ENCODE peak calls at places on chromosomes 4 and X, in ten cellular contexts. Q is pancreas, U is PC-3, R is AG09309, M is left lung, E is GM12878, D is choroid plexus epithelial cell, J is MM.1S, L is tibial nerve, N is psoas muscle. P is an unnamed sample.

GRCh38 chrX:111200327-111200726 is 70.0 kb downstream of the CAPN6 start:
- DNase-seq in J (no peak), L (no peak), R (no peak), M (no peak), E (no peak), N (no peak), U (no peak), D (no peak), Q (no peak), P (no peak)

GRCh38 chrX:102712216-102712966 is at the start of gene GPRASP2:
- DNase-seq in U (peak), J (no peak), E (no peak), M (peak), L (no peak), N (peak), Q (peak), D (no peak), R (no peak), P (peak)

GRCh38 chr4:8726344-8726851 is 133.8 kb downstream of the CPZ start:
- DNase-seq in L (no peak), Q (peak), E (no peak), J (no peak), R (no peak), N (peak), U (no peak), M (no peak), D (no peak), P (no peak)

GRCh38 chrX:116241001-116241400 is 70.5 kb downstream of the AGTR2 start:
- DNase-seq in D (no peak), M (no peak), R (no peak), N (no peak), E (no peak), Q (no peak), U (peak), J (no peak), L (no peak), P (no peak)

GRCh38 chr4:123481034-123481433 is 84.4 kb downstream of the SPRY1 start:
- DNase-seq in D (peak), R (peak), L (no peak), E (no peak), J (no peak), N (no peak), M (no peak), Q (no peak), U (peak), P (peak)

GRCh38 chrX:119004920-119005524 is 30.6 kb downstream of the LONRF3 start:
- DNase-seq in Q (no peak), M (peak), R (no peak), U (peak), N (peak), J (peak), E (no peak), D (peak), L (peak), P (peak)

GRCh38 chr4:1204828-1205591 is 32.6 kb upstream of the SPON2 start:
- DNase-seq in L (no peak), D (no peak), E (no peak), N (peak), U (no peak), J (no peak), M (peak), R (no peak), Q (peak), P (no peak)

GRCh38 chr4:152618971-152619370 is 60.8 kb downstream of the TMEM154 start:
- DNase-seq in M (no peak), N (no peak), R (no peak), Q (no peak), D (no peak), E (no peak), U (peak), L (no peak), J (no peak), P (no peak)

GRCh38 chr4:179867300-179867878 is 2375.8 kb upstream of the TENM3 start:
- DNase-seq in J (peak), R (no peak), N (no peak), D (peak), L (peak), Q (peak), U (peak), E (peak), M (no peak), P (no peak)

GRCh38 chr4:107210450-107211239 is 174.5 kb upstream of the DKK2 start:
- DNase-seq in N (no peak), D (peak), L (no peak), R (no peak), Q (no peak), U (no peak), J (peak), M (peak), E (no peak), P (peak)

GRCh38 chr4:107050525-107051135 is 14.5 kb upstream of the DKK2 start:
- DNase-seq in J (peak), M (no peak), E (no peak), D (peak), U (peak), L (no peak), Q (no peak), R (no peak), N (no peak), P (peak)

GRCh38 chr4:83910693-83911092 is 374.8 kb downstream of the GPAT3 start:
- DNase-seq in R (no peak), D (no peak), M (no peak), L (no peak), U (no peak), Q (no peak), J (no peak), E (no peak), N (no peak), P (no peak)

GRCh38 chrX:11446951-11447350 is 153.7 kb downstream of the AMELX start:
- DNase-seq in J (no peak), L (no peak), D (no peak), E (no peak), Q (no peak), N (no peak), U (no peak), R (no peak), M (no peak), P (peak)

GRCh38 chr4:2755821-2756690 is at the start of gene TNIP2:
- DNase-seq in L (peak), U (peak), E (no peak), D (peak), M (peak), Q (peak), N (peak), R (no peak), J (peak), P (peak)

GRCh38 chr4:121773873-121774272 is 8.9 kb upstream of the SMIM43 start:
- DNase-seq in M (no peak), L (no peak), D (no peak), N (no peak), J (no peak), Q (no peak), R (no peak), E (no peak), U (no peak), P (no peak)

GRCh38 chr4:107643021-107643420 is 77.0 kb downstream of the PAPSS1 start:
- DNase-seq in M (no peak), N (no peak), U (no peak), L (no peak), E (no peak), J (no peak), Q (no peak), R (no peak), D (no peak), P (no peak)

GRCh38 chr4:24689212-24689611 is 104.9 kb upstream of the DHX15 start:
- DNase-seq in Q (no peak), N (no peak), L (no peak), E (no peak), R (no peak), J (no peak), M (no peak), D (no peak), U (no peak), P (no peak)

GRCh38 chrX:109848451-109849050 is 115.5 kb upstream of the ACSL4 start:
- DNase-seq in M (no peak), E (no peak), L (no peak), Q (no peak), J (no peak), D (no peak), N (no peak), U (no peak), R (no peak), P (no peak)

GRCh38 chrX:118751950-118752783 is 24.8 kb downstream of the IL13RA1 start:
- DNase-seq in R (no peak), N (no peak), J (peak), M (no peak), L (no peak), U (no peak), Q (no peak), D (no peak), E (peak), P (no peak)

GRCh38 chrX:130028196-130028595 is 45.8 kb downstream of the BCORL1 start:
- DNase-seq in J (peak), M (peak), E (no peak), D (peak), R (peak), N (peak), U (peak), L (peak), Q (peak), P (peak)

GRCh38 chr4:48752256-48752655 is 27.8 kb downstream of the FRYL start:
- DNase-seq in Q (no peak), U (no peak), N (no peak), D (no peak), L (no peak), E (no peak), M (no peak), J (no peak), R (no peak), P (no peak)

GRCh38 chr4:77473509-77473908 is 132.1 kb upstream of the CXCL13 start:
- DNase-seq in L (no peak), J (peak), D (peak), R (no peak), N (no peak), E (no peak), U (peak), Q (no peak), M (no peak), P (peak)

GRCh38 chrX:119410027-119410819 is 11.1 kb downstream of the SLC25A43 start:
- DNase-seq in R (peak), M (peak), J (no peak), D (peak), L (peak), N (peak), U (peak), E (no peak), Q (peak), P (peak)

GRCh38 chrX:134624046-134624430 is 34.2 kb downstream of the PLAC1 start:
- DNase-seq in E (no peak), N (no peak), U (no peak), D (no peak), L (no peak), M (no peak), R (no peak), J (no peak), Q (no peak), P (no peak)

GRCh38 chr4:38313175-38313574 is 350.8 kb upstream of the KLF3 start:
- DNase-seq in N (no peak), R (no peak), L (no peak), D (no peak), M (no peak), E (no peak), J (peak), Q (no peak), U (no peak), P (no peak)

GRCh38 chr4:141807073-141807472 is 170.7 kb downstream of the IL15 start:
- DNase-seq in Q (no peak), N (no peak), R (no peak), D (peak), J (no peak), L (no peak), U (peak), E (no peak), M (no peak), P (peak)

GRCh38 chr4:133839326-133839725 is 362.3 kb downstream of the PABPC4L start:
- DNase-seq in Q (no peak), M (no peak), E (no peak), U (peak), J (no peak), L (no peak), N (no peak), R (no peak), D (peak), P (no peak)

GRCh38 chr4:54322817-54323417 is 93.8 kb downstream of the PDGFRA start:
- DNase-seq in E (no peak), N (peak), Q (peak), U (peak), R (peak), J (peak), D (peak), L (peak), M (no peak), P (peak)

GRCh38 chr4:187565416-187565815 is 430.2 kb upstream of the ZFP42 start:
- DNase-seq in M (no peak), E (no peak), D (no peak), J (no peak), U (no peak), Q (no peak), N (no peak), R (no peak), L (no peak), P (no peak)

GRCh38 chrX:80667967-80668366 is 141.7 kb downstream of the BRWD3 start:
- DNase-seq in Q (no peak), E (no peak), R (no peak), U (no peak), N (no peak), L (no peak), M (no peak), J (no peak), D (no peak), P (no peak)

GRCh38 chr4:2368779-2369437 is 49.5 kb downstream of the ZFYVE28 start:
- DNase-seq in J (no peak), M (no peak), E (no peak), R (no peak), D (no peak), N (peak), Q (no peak), U (no peak), L (no peak), P (no peak)

GRCh38 chr4:139267301-139267700 is 12.7 kb downstream of the MGARP start:
- DNase-seq in J (no peak), Q (no peak), R (no peak), N (no peak), L (no peak), U (peak), D (no peak), E (no peak), M (no peak), P (no peak)

GRCh38 chr4:30295652-30296051 is 424.5 kb upstream of the PCDH7 start:
- DNase-seq in J (no peak), U (no peak), N (no peak), E (no peak), Q (no peak), R (no peak), L (no peak), M (no peak), D (no peak), P (no peak)

GRCh38 chrX:108439961-108440696 is 491 bp downstream of the COL4A5 start:
- DNase-seq in U (no peak), Q (no peak), L (no peak), N (peak), D (peak), M (no peak), J (no peak), E (no peak), R (no peak), P (peak)

GRCh38 chr4:158535130-158535614 is 13.5 kb downstream of the RXFP1 start:
- DNase-seq in Q (no peak), M (no peak), U (peak), N (no peak), J (peak), L (no peak), R (peak), E (no peak), D (peak), P (peak)

GRCh38 chr4:7631288-7631633 is 196.5 kb upstream of the PSAPL1 start:
- DNase-seq in E (no peak), M (no peak), R (no peak), L (no peak), J (no peak), U (no peak), D (no peak), N (no peak), Q (no peak), P (no peak)

GRCh38 chr4:184728858-184729257 is 5.0 kb downstream of the CENPU start:
- DNase-seq in U (peak), E (no peak), J (no peak), R (no peak), N (no peak), Q (no peak), L (no peak), D (peak), M (no peak), P (peak)

GRCh38 chrX:136646602-136647239 is 1.2 kb upstream of the CD40LG start:
- DNase-seq in M (no peak), Q (no peak), D (no peak), L (no peak), R (no peak), J (no peak), N (no peak), U (no peak), E (no peak), P (no peak)

GRCh38 chr4:10192331-10192730 is 75.7 kb upstream of the WDR1 start:
- DNase-seq in L (no peak), D (no peak), R (no peak), U (no peak), E (no peak), N (no peak), Q (no peak), M (no peak), J (no peak), P (no peak)
- TF ChIP-seq CTCF in L (no peak), D (no peak), R (no peak), U (no peak), E (no peak), N (no peak), Q (no peak), M (no peak), J (no peak), P (no peak)

GRCh38 chr4:92251711-92252110 is 52.1 kb upstream of the GRID2 start:
- DNase-seq in E (no peak), L (no peak), R (no peak), Q (no peak), D (no peak), U (no peak), N (no peak), M (no peak), J (peak), P (no peak)
- H3K4me3 ChIP-seq in E (no peak), L (no peak), R (no peak), Q (no peak), D (no peak), U (no peak), N (no peak), M (no peak), J (no peak), P (no peak)

DNA sequence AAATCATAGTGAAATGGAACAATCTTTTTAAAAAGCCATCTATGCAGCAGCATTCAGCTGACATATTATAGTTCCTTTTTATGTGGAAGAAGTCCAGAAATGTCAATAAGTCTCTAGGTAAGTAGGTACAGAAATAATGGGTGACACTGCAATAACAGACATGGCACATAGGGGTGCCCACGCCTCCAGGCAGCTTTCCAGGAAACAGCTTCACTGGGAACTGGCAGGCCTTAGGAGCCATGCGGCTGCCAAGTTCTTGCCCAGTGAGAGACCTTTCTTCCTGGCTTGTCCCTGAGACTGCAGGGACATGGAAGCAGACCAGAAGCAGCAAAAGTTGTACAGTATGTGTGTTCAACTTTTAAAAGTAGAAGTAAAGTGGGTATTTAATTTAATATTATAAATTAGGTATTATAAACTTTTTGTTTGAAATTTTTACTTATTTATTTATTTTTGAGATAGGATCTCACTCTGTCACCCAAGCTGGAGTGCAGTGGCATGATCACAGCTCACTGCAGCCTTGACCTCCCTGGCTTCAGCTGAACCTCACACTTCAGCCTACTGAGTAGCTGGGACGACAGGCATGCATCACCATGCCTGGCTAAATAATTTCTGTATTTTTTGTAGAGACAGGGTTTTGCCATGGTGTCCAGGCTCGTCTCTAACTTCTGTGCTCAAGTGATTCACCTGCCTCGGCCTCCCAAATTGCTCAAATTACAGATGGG is 12.1 kb upstream of the ETNPPL start:
- DNase-seq in M (no peak), D (no peak), E (no peak), U (no peak), N (peak), Q (peak), L (no peak), J (no peak), R (no peak), P (no peak)
- TF ChIP-seq CTCF in M (no peak), D (no peak), E (no peak), U (no peak), N (peak), Q (no peak), L (no peak), J (no peak), R (no peak), P (no peak)

GRCh38 chrX:39900788-39901170 is 197.0 kb downstream of the BCOR start:
- DNase-seq in Q (no peak), J (no peak), U (no peak), L (no peak), N (no peak), R (no peak), M (no peak), E (no peak), D (peak), P (no peak)
- H3K4me3 ChIP-seq in Q (no peak), J (no peak), U (no peak), L (no peak), N (peak), R (no peak), M (no peak), E (no peak), D (no peak), P (no peak)

GRCh38 chrX:71547339-71547738 is 14.4 kb downstream of the OGT start:
- DNase-seq in E (no peak), U (no peak), Q (no peak), J (no peak), M (no peak), N (no peak), D (no peak), L (no peak), R (no peak), P (no peak)
- TF ChIP-seq CTCF in E (no peak), U (peak), Q (no peak), J (no peak), M (no peak), N (no peak), D (no peak), L (no peak), R (no peak), P (no peak)

GRCh38 chr4:145351162-145351561 is 130.5 kb upstream of the SMAD1 start:
- DNase-seq in M (no peak), U (no peak), L (no peak), J (no peak), E (no peak), N (no peak), R (no peak), D (no peak), Q (no peak), P (no peak)
- H3K4me3 ChIP-seq in M (no peak), U (no peak), L (no peak), J (no peak), E (no peak), N (no peak), R (no peak), D (no peak), Q (no peak), P (no peak)

DNA sequence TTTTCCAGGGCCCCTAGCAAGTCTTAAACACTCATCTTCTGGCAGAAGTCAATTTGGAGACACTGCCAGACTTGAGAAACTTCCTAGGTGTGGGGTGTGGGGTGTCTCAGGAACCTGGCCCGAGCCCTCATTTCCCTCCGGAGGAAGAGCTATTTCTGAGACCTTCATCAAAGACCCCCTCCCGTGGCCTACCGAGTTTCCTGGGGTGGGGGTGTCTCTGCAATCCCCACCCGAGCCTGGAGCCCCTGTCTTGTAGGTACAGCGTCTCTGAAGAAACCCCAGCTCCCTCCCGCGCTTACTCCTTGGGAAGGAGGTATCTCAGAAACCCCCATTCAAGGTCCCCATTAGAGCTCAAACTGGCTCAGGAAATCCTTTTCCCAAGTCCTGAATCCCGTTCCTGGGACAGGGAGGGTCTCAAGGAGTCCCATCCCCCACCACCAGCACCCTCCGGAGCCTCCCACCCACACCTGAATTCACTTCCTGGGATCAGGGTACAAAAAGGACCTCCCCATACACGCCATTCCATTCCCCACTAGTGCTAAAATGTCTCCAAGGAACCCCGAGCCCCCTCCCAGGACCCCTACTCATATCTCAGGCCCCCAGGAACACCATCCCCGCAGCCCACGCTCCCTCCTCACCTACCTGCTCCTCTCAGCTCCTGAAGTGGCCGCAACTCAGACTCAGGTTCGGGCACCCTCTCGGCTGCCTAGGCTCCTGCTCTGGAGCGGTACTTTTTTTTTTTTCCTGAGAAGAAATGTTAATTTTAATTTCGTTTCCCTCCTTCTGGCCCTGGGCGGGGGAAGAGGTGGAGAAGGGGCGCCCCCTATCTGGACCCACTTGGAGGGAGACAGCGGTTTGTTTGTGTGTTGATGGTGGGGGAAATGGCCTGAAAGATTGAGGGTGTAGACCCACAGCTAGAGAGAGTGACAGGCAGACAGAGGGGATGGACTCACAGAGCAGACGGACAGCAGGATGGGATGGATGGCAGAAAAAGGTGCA is 1.1 kb downstream of the SLC38A5 start:
- DNase-seq in N (no peak), J (peak), Q (peak), L (no peak), D (no peak), E (no peak), M (no peak), U (no peak), R (no peak), P (no peak)
- TF ChIP-seq CTCF in N (no peak), J (peak), Q (no peak), L (no peak), D (peak), E (peak), M (no peak), U (peak), R (no peak), P (peak)

P was measured in fibroblast of the aortic adventitia.